ENCODE peak calls at places on chromosomes 4 and X, in six cellular contexts. E, A, P, S, D and O are unnamed samples.

GRCh38 chr4:3791910-3792542 is 25.8 kb downstream of the ADRA2C start:
- DNase-seq in A (peak), P (peak), E (peak), D (no peak), S (peak), O (peak)

GRCh38 chrX:69510914-69511513 is 6.9 kb downstream of the NALF2 start:
- DNase-seq in E (no peak), A (no peak), D (no peak), P (no peak), S (no peak), O (no peak)

GRCh38 chrX:65900850-65901844 is 138.7 kb downstream of the VSIG4 start:
- DNase-seq in E (no peak), P (no peak), A (no peak), D (no peak), S (no peak), O (no peak)

GRCh38 chr4:91502365-91502764 is 801.4 kb upstream of the GRID2 start:
- DNase-seq in E (peak), S (no peak), A (no peak), P (peak), D (peak), O (no peak)

GRCh38 chr4:76307670-76308014 is 1.1 kb downstream of the STBD1 start:
- DNase-seq in P (no peak), A (no peak), E (no peak), D (no peak), S (no peak), O (no peak)

GRCh38 chrX:84046403-84046984 is 141.5 kb downstream of the RPS6KA6 start:
- DNase-seq in A (no peak), S (peak), D (no peak), P (peak), E (peak), O (peak)

GRCh38 chr4:154982187-154983047 is 201.3 kb downstream of the RBM46 start:
- DNase-seq in A (peak), E (peak), S (peak), P (peak), D (no peak), O (peak)

GRCh38 chrX:70254063-70254400 is 6.0 kb downstream of the P2RY4 start:
- DNase-seq in D (no peak), A (no peak), E (no peak), P (no peak), S (no peak), O (no peak)

GRCh38 chrX:18899796-18900380 is 84.0 kb downstream of the PHKA2 start:
- DNase-seq in S (no peak), E (peak), A (peak), D (no peak), P (no peak), O (no peak)

GRCh38 chr4:92136434-92136833 is 167.3 kb upstream of the GRID2 start:
- DNase-seq in P (no peak), D (no peak), S (no peak), E (no peak), A (no peak), O (no peak)

GRCh38 chrX:56789518-56790070 is 60.6 kb downstream of the NBDY start:
- DNase-seq in S (no peak), P (no peak), A (no peak), D (no peak), E (no peak), O (no peak)

GRCh38 chr4:182207806-182208483 is 35.3 kb upstream of the TENM3 start:
- DNase-seq in P (no peak), A (no peak), D (peak), S (peak), E (no peak), O (peak)

GRCh38 chrX:45322820-45323219 is 122.1 kb upstream of the DIPK2B start:
- DNase-seq in S (peak), E (no peak), D (no peak), A (no peak), P (no peak), O (peak)

GRCh38 chr4:90127706-90128345 is 632 bp downstream of the CCSER1 start:
- DNase-seq in A (no peak), D (no peak), S (no peak), P (peak), E (peak), O (peak)

GRCh38 chrX:53445977-53446376 is 11.8 kb upstream of the HSD17B10 start:
- DNase-seq in A (no peak), S (no peak), P (peak), D (no peak), E (peak), O (peak)

GRCh38 chr4:44927361-44928061 is 201.2 kb upstream of the GNPDA2 start:
- DNase-seq in E (peak), S (no peak), P (peak), A (peak), D (peak), O (peak)

GRCh38 chr4:75916091-75916661 is 13.9 kb upstream of the PPEF2 start:
- DNase-seq in E (peak), S (no peak), A (peak), P (peak), D (peak), O (peak)

GRCh38 chr4:14582658-14583057 is 419.6 kb upstream of the CPEB2 start:
- DNase-seq in S (no peak), P (no peak), D (no peak), A (no peak), E (peak), O (no peak)

GRCh38 chr4:1683903-1684755 is at the start of gene FAM53A:
- DNase-seq in D (no peak), A (peak), E (peak), P (peak), S (peak), O (peak)

GRCh38 chrX:49176421-49177326 is 5.0 kb downstream of the PLP2 start:
- DNase-seq in D (no peak), A (no peak), E (no peak), P (peak), S (no peak), O (no peak)

GRCh38 chr4:48653217-48654014 is 126.7 kb downstream of the FRYL start:
- DNase-seq in A (no peak), D (no peak), P (no peak), S (no peak), E (no peak), O (peak)

GRCh38 chrX:110310896-110311295 is 7.0 kb downstream of the AMMECR1 start:
- DNase-seq in S (no peak), E (peak), A (peak), D (no peak), P (no peak), O (no peak)

GRCh38 chr4:128521156-128521555 is 233.5 kb upstream of the PGRMC2 start:
- DNase-seq in P (no peak), S (no peak), E (no peak), D (no peak), A (no peak), O (no peak)

GRCh38 chr4:121943941-121944340 is 7.9 kb downstream of the TRPC3 start:
- DNase-seq in S (no peak), A (no peak), D (no peak), P (no peak), E (peak), O (no peak)

GRCh38 chr4:10237131-10237530 is 120.5 kb upstream of the WDR1 start:
- DNase-seq in D (no peak), E (no peak), P (no peak), A (no peak), S (no peak), O (no peak)

GRCh38 chr4:33882246-33882990 is 2361.9 kb downstream of the ARAP2 start:
- DNase-seq in A (peak), P (no peak), D (peak), S (peak), E (no peak), O (peak)

GRCh38 chrX:154310991-154311541 is 15.5 kb downstream of the TKTL1 start:
- DNase-seq in D (no peak), A (no peak), E (peak), P (no peak), S (no peak), O (no peak)

GRCh38 chrX:53256446-53257041 is 24.8 kb downstream of the IQSEC2 start:
- DNase-seq in D (no peak), P (no peak), E (no peak), S (no peak), A (no peak), O (no peak)

GRCh38 chrX:111098874-111099273 is 2.9 kb downstream of the PAK3 start:
- DNase-seq in S (no peak), D (no peak), E (peak), P (peak), A (peak), O (peak)

GRCh38 chr4:8055206-8055605 is 103.4 kb downstream of the ABLIM2 start:
- DNase-seq in D (no peak), P (no peak), A (no peak), S (no peak), E (no peak), O (no peak)

GRCh38 chr4:80265571-80266266 is 745 bp upstream of the FGF5 start:
- DNase-seq in A (no peak), S (peak), E (no peak), D (no peak), P (peak), O (peak)

GRCh38 chr4:77385124-77385969 is 220.3 kb upstream of the CXCL13 start:
- DNase-seq in D (peak), P (peak), A (peak), S (peak), E (peak), O (peak)

GRCh38 chr4:123667991-123668390 is 271.4 kb downstream of the SPRY1 start:
- DNase-seq in A (no peak), P (no peak), D (no peak), E (no peak), S (no peak), O (peak)

GRCh38 chrX:133527415-133527814 is 112.1 kb upstream of the GPC4 start:
- DNase-seq in S (no peak), D (no peak), A (no peak), E (no peak), P (no peak), O (no peak)

GRCh38 chrX:129318375-129318774 is 204.9 kb downstream of the SMARCA1 start:
- DNase-seq in P (peak), D (no peak), A (peak), E (peak), S (peak), O (peak)

GRCh38 chr4:113636877-113637276 is 124.7 kb downstream of the CAMK2D start:
- DNase-seq in S (no peak), A (peak), E (peak), D (no peak), P (peak), O (peak)

GRCh38 chr4:159547645-159548308 is 444.9 kb downstream of the RAPGEF2 start:
- DNase-seq in D (peak), E (no peak), P (no peak), S (no peak), A (no peak), O (no peak)

GRCh38 chr4:111961806-111962205 is 183.4 kb upstream of the FAM241A start:
- DNase-seq in E (no peak), D (peak), P (no peak), A (no peak), S (no peak), O (peak)

GRCh38 chr4:153655928-153656327 is 28.2 kb upstream of the TLR2 start:
- DNase-seq in E (no peak), P (no peak), S (no peak), A (no peak), D (no peak), O (no peak)